ENCODE peak calls at places on chromosomes 13 and 19, in four cellular contexts. One of them, this sample, is unnamed. For H3K4me1, the result is how much of the 10 kb centered on the place peaks cover.

GRCh38 chr13:77536358-77536757 is 852 bp downstream of the SCEL start:
- DNase-seq in heart left ventricle: no peak
- DNase-seq in ovary: no peak
- DNase-seq in GM23248: no peak
- DNase-seq in this sample: no peak

GRCh38 chr13:30702006-30702405 is 33.3 kb upstream of the ALOX5AP start:
- DNase-seq in ovary: no peak
- DNase-seq in heart left ventricle: no peak
- DNase-seq in GM23248: no peak
- DNase-seq in this sample: no peak

GRCh38 chr13:34017231-34017630 is 199.3 kb downstream of the RFC3 start:
- DNase-seq in heart left ventricle: no peak
- DNase-seq in ovary: no peak
- DNase-seq in GM23248: peak
- DNase-seq in this sample: no peak

GRCh38 chr13:64446372-64446771 is 2783.8 kb downstream of the PCDH9 start:
- DNase-seq in heart left ventricle: no peak
- DNase-seq in GM23248: no peak
- DNase-seq in ovary: no peak
- DNase-seq in this sample: no peak

GRCh38 chr13:20801704-20802103 is 27.9 kb upstream of the EEF1AKMT1 start:
- DNase-seq in GM23248: no peak
- DNase-seq in ovary: no peak
- DNase-seq in heart left ventricle: no peak
- DNase-seq in this sample: no peak

GRCh38 chr13:57630661-57631606 is 610 bp upstream of the PCDH17 start:
- DNase-seq in ovary: no peak
- DNase-seq in GM23248: peak
- DNase-seq in heart left ventricle: no peak
- DNase-seq in this sample: no peak

GRCh38 chr19:11576186-11576585 is 1.3 kb downstream of the ACP5 start:
- DNase-seq in GM23248: no peak
- DNase-seq in ovary: no peak
- DNase-seq in heart left ventricle: no peak
- DNase-seq in this sample: no peak

GRCh38 chr13:114017028-114017630 is 43.3 kb upstream of the C13orf46 start:
- DNase-seq in heart left ventricle: no peak
- DNase-seq in GM23248: peak
- DNase-seq in ovary: no peak
- DNase-seq in this sample: no peak

GRCh38 chr13:94065741-94066140 is 413.7 kb downstream of the DCT start:
- DNase-seq in heart left ventricle: no peak
- DNase-seq in ovary: no peak
- DNase-seq in GM23248: peak
- DNase-seq in this sample: no peak

GRCh38 chr19:38792250-38793111 is 3.5 kb downstream of the LGALS7B start:
- DNase-seq in heart left ventricle: peak
- DNase-seq in ovary: no peak
- DNase-seq in GM23248: peak
- DNase-seq in this sample: peak

GRCh38 chr19:39520541-39521204 is 5.7 kb downstream of the SELENOV start:
- DNase-seq in GM23248: no peak
- DNase-seq in ovary: no peak
- DNase-seq in heart left ventricle: no peak
- DNase-seq in this sample: no peak

GRCh38 chr19:4519521-4520277 is 1.4 kb upstream of the PLIN4 start:
- DNase-seq in heart left ventricle: no peak
- DNase-seq in ovary: peak
- DNase-seq in GM23248: peak
- DNase-seq in this sample: peak

GRCh38 chr19:37466798-37467607 is at the start of gene ZNF569:
- DNase-seq in GM23248: peak
- DNase-seq in ovary: peak
- DNase-seq in heart left ventricle: peak
- DNase-seq in this sample: peak

GRCh38 chr13:74485757-74486156 is 351.6 kb upstream of the KLF12 start:
- DNase-seq in heart left ventricle: no peak
- DNase-seq in GM23248: no peak
- DNase-seq in ovary: no peak
- DNase-seq in this sample: no peak

GRCh38 chr19:16369306-16369663 is 44.7 kb downstream of the KLF2 start:
- DNase-seq in heart left ventricle: no peak
- DNase-seq in GM23248: no peak
- DNase-seq in ovary: no peak
- DNase-seq in this sample: no peak

GRCh38 chr13:52760078-52760477 is 20.5 kb upstream of the CNMD start:
- DNase-seq in ovary: no peak
- DNase-seq in heart left ventricle: no peak
- DNase-seq in GM23248: no peak
- DNase-seq in this sample: no peak

GRCh38 chr13:75482070-75482819 is at the start of gene TBC1D4:
- DNase-seq in heart left ventricle: peak
- DNase-seq in ovary: peak
- DNase-seq in GM23248: peak
- DNase-seq in this sample: peak

GRCh38 chr19:2202366-2202765 is 33.8 kb downstream of the PLEKHJ1 start:
- DNase-seq in heart left ventricle: no peak
- DNase-seq in ovary: no peak
- DNase-seq in GM23248: no peak
- DNase-seq in this sample: no peak

GRCh38 chr19:5580116-5580515 is 12.4 kb upstream of the TINCR start:
- DNase-seq in ovary: no peak
- DNase-seq in GM23248: no peak
- DNase-seq in heart left ventricle: no peak
- DNase-seq in this sample: no peak

GRCh38 chr13:99660101-99660500 is 158.8 kb downstream of the TM9SF2 start:
- DNase-seq in ovary: no peak
- DNase-seq in heart left ventricle: no peak
- DNase-seq in GM23248: no peak
- DNase-seq in this sample: no peak

DNA sequence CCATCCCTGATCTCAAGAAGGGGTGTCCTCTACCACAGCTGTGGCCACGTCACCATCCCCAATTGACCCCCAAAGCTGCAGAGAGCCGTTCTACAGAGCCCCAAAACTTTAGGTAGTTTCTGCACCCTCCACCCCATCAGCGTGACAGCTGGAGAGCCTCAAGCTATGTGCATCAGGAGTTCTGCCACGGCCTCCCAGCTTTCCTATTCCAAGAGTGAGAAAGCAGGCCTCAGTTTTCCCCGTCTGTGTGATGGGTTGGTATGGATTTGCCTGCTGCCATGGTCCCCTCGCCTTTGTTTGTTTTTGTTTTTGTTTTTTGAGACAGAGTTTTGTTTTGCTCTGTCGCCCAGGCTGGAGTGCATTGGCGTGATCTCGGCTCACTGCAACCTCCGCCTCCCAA is 1.5 kb downstream of the BCL3 start:
- DNase-seq in GM23248: no peak
- DNase-seq in heart left ventricle: no peak
- DNase-seq in ovary: no peak
- DNase-seq in this sample: no peak
- H3K4me1 ChIP-seq in GM23248: under half
- H3K4me1 ChIP-seq in heart left ventricle: under half
- H3K4me1 ChIP-seq in ovary: under half
- H3K4me1 ChIP-seq in this sample: half or more

GRCh38 chr13:110519506-110519905 is 42.0 kb downstream of the RAB20 start:
- DNase-seq in heart left ventricle: no peak
- DNase-seq in ovary: no peak
- DNase-seq in GM23248: no peak
- DNase-seq in this sample: no peak

GRCh38 chr13:110519046-110519445 is 42.5 kb downstream of the RAB20 start:
- DNase-seq in ovary: no peak
- DNase-seq in heart left ventricle: no peak
- DNase-seq in GM23248: no peak
- DNase-seq in this sample: no peak

GRCh38 chr13:110518150-110518525 is 43.4 kb downstream of the RAB20 start:
- DNase-seq in ovary: no peak
- DNase-seq in heart left ventricle: no peak
- DNase-seq in GM23248: no peak
- DNase-seq in this sample: no peak

GRCh38 chr13:110517505-110518149 is 43.9 kb downstream of the RAB20 start:
- DNase-seq in heart left ventricle: no peak
- DNase-seq in ovary: no peak
- DNase-seq in GM23248: no peak
- DNase-seq in this sample: no peak

GRCh38 chr13:110518571-110518970 is 43.0 kb downstream of the RAB20 start:
- DNase-seq in ovary: no peak
- DNase-seq in heart left ventricle: no peak
- DNase-seq in GM23248: no peak
- DNase-seq in this sample: no peak
- H3K4me1 ChIP-seq in ovary: under half
- H3K4me1 ChIP-seq in heart left ventricle: under half
- H3K4me1 ChIP-seq in GM23248: under half
- H3K4me1 ChIP-seq in this sample: under half

GRCh38 chr19:48495391-48495790 is 16.2 kb downstream of the LMTK3 start:
- DNase-seq in heart left ventricle: no peak
- DNase-seq in GM23248: no peak
- DNase-seq in ovary: no peak
- DNase-seq in this sample: no peak
- H3K4me1 ChIP-seq in heart left ventricle: under half
- H3K4me1 ChIP-seq in GM23248: under half
- H3K4me1 ChIP-seq in ovary: under half
- H3K4me1 ChIP-seq in this sample: under half

DNA sequence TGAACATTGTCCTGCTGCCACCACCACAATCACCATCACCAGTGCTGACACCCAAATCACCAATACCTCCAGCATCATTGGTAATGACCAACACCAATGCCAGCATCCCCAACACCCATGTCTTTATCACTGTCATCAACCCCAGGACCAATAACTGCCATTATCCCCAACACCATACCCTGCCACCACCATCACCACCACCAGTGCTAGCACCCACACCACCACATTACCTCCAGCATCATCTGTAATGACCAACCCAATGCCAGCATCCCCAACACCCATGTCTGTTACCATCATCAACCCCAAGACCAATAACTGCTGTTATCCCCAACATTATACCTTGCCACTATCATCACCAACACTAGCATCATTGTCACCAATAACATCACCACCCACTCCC is 2.6 kb downstream of the LGI4 start:
- DNase-seq in heart left ventricle: no peak
- DNase-seq in GM23248: no peak
- DNase-seq in ovary: no peak
- DNase-seq in this sample: no peak
- H3K4me1 ChIP-seq in heart left ventricle: under half
- H3K4me1 ChIP-seq in GM23248: under half
- H3K4me1 ChIP-seq in ovary: under half
- H3K4me1 ChIP-seq in this sample: under half

This sample was measured in left ventricle myocardium inferior.